ENCODE peak calls at places on chromosomes 3 and 15, in nine cellular contexts. Y is ovary, G is fibroblast of the aortic adventitia, R is astrocyte of the spinal cord, Q is mammary epithelial cell, Z is heart right ventricle, L is PC-9, A is right atrium auricular region, O is AG04450. N is an unnamed sample.

GRCh38 chr3:146781606-146782005 is 176.5 kb upstream of the PLSCR5 start:
- DNase-seq in Y (no peak), G (peak), R (peak), Q (no peak), Z (no peak), L (no peak), A (no peak), O (no peak), N (no peak)

GRCh38 chr15:49982586-49982985 is 136.4 kb downstream of the ATP8B4 start:
- DNase-seq in Y (no peak), G (peak), R (no peak), Q (no peak), Z (no peak), L (no peak), A (no peak), O (no peak), N (no peak)

GRCh38 chr3:53154731-53155320 is 6.2 kb upstream of the PRKCD start:
- DNase-seq in Y (no peak), G (no peak), R (no peak), Q (peak), Z (no peak), L (peak), A (no peak), O (no peak), N (no peak)

GRCh38 chr15:58525926-58526538 is 94.2 kb downstream of the LIPC start:
- DNase-seq in Y (no peak), G (peak), R (no peak), Q (no peak), Z (no peak), L (no peak), A (no peak), O (no peak), N (no peak)

GRCh38 chr15:42133892-42134502 is 22.4 kb downstream of the PLA2G4F start:
- DNase-seq in Y (no peak), G (peak), R (no peak), Q (peak), Z (peak), L (peak), A (peak), O (no peak), N (no peak)

GRCh38 chr3:148957586-148957985 is 33.8 kb upstream of the GYG1 start:
- DNase-seq in Y (no peak), G (no peak), R (no peak), Q (no peak), Z (no peak), L (no peak), A (no peak), O (no peak), N (no peak)

GRCh38 chr3:5644773-5645172 is 457.3 kb downstream of the EDEM1 start:
- DNase-seq in Y (no peak), G (no peak), R (no peak), Q (no peak), Z (no peak), L (no peak), A (no peak), O (no peak), N (no peak)

GRCh38 chr15:83733206-83733605 is 79.3 kb downstream of the ADAMTSL3 start:
- DNase-seq in Y (no peak), G (peak), R (peak), Q (peak), Z (no peak), L (peak), A (no peak), O (no peak), N (peak)

GRCh38 chr15:67945951-67946700 is 106.3 kb upstream of the RNU6-1 start:
- DNase-seq in Y (no peak), G (peak), R (peak), Q (peak), Z (no peak), L (peak), A (no peak), O (no peak), N (peak)

GRCh38 chr3:27166888-27167287 is 202.3 kb downstream of the NEK10 start:
- DNase-seq in Y (no peak), G (peak), R (peak), Q (peak), Z (no peak), L (peak), A (no peak), O (peak), N (peak)

GRCh38 chr3:170997966-170998913 is 28.3 kb downstream of the SLC2A2 start:
- DNase-seq in Y (no peak), G (peak), R (peak), Q (no peak), Z (no peak), L (no peak), A (no peak), O (no peak), N (no peak)

GRCh38 chr3:178244653-178245384 is 291.4 kb upstream of the KCNMB2 start:
- DNase-seq in Y (no peak), G (no peak), R (no peak), Q (no peak), Z (no peak), L (no peak), A (no peak), O (no peak), N (no peak)

GRCh38 chr15:88653200-88654064 is 14.6 kb downstream of the ISG20 start:
- DNase-seq in Y (no peak), G (no peak), R (no peak), Q (peak), Z (no peak), L (no peak), A (peak), O (no peak), N (no peak)

GRCh38 chr15:65558336-65558735 is 28.1 kb downstream of the HACD3 start:
- DNase-seq in Y (no peak), G (peak), R (peak), Q (no peak), Z (no peak), L (no peak), A (no peak), O (peak), N (no peak)

GRCh38 chr15:70014311-70014707 is 83.4 kb downstream of the TLE3 start:
- DNase-seq in Y (no peak), G (no peak), R (no peak), Q (no peak), Z (no peak), L (no peak), A (no peak), O (no peak), N (no peak)

GRCh38 chr15:70016511-70016994 is 81.2 kb downstream of the TLE3 start:
- DNase-seq in Y (no peak), G (no peak), R (no peak), Q (no peak), Z (no peak), L (no peak), A (no peak), O (no peak), N (no peak)

GRCh38 chr15:70013647-70014310 is 83.9 kb downstream of the TLE3 start:
- DNase-seq in Y (no peak), G (no peak), R (no peak), Q (no peak), Z (no peak), L (no peak), A (no peak), O (no peak), N (no peak)

GRCh38 chr15:70017025-70017424 is 80.7 kb downstream of the TLE3 start:
- DNase-seq in Y (no peak), G (no peak), R (no peak), Q (no peak), Z (no peak), L (no peak), A (no peak), O (no peak), N (no peak)

DNA sequence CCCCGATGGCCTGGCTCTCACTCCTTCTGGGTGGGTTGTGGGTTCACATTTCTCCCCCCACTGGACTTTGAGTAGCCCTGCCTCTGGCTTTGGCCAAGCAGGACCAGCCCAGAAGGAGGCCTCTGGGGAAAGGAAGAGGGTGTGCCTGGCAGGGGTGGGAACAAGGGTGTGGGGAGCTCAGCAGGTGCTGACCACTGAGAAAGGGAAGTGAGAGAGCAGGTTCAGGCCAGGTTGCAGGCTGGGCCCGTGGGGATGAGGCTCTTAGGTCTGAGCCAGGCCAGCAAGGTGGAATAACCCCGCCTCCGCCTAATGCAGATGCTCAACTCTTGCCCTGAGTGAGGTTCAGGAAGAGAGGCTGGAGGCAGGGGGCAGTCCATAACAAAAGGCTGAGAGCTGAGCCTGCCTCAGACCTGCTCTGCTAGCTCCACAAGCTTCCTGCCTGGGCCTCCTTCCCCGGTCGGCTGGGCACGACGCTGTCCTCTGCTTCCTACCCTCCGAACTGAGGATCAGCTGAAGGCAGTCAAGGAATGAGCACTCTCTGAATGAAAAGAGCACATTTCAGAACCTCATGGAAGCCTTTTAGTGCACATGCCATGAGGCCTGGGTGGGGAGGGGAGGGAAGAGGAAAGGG is 82.7 kb downstream of the TLE3 start:
- DNase-seq in Y (no peak), G (no peak), R (no peak), Q (no peak), Z (no peak), L (peak), A (no peak), O (no peak), N (no peak)
- H3K4me3 ChIP-seq in Y (no peak), G (no peak), R (no peak), Q (no peak), Z (no peak), L (no peak), A (no peak), O (no peak), N (no peak)

GRCh38 chr3:119323401-119324107 is 29.4 kb downstream of the ARHGAP31 start:
- DNase-seq in Y (no peak), G (no peak), R (no peak), Q (peak), Z (no peak), L (no peak), A (no peak), O (no peak), N (no peak)

GRCh38 chr3:119319311-119319710 is 25.1 kb downstream of the ARHGAP31 start:
- DNase-seq in Y (no peak), G (no peak), R (no peak), Q (no peak), Z (no peak), L (no peak), A (no peak), O (no peak), N (no peak)

GRCh38 chr3:119322021-119322522 is 27.9 kb downstream of the ARHGAP31 start:
- DNase-seq in Y (no peak), G (peak), R (peak), Q (peak), Z (no peak), L (no peak), A (no peak), O (no peak), N (no peak)

GRCh38 chr3:119324899-119325298 is 30.7 kb downstream of the ARHGAP31 start:
- DNase-seq in Y (no peak), G (no peak), R (no peak), Q (no peak), Z (no peak), L (no peak), A (no peak), O (no peak), N (no peak)

GRCh38 chr3:119322523-119323400 is 28.6 kb downstream of the ARHGAP31 start:
- DNase-seq in Y (peak), G (peak), R (peak), Q (peak), Z (peak), L (peak), A (peak), O (no peak), N (peak)
- TF ChIP-seq CTCF in Y (no peak), G (peak), R (peak), Q (no peak), Z (peak), L (no peak), A (no peak), O (no peak), N (peak)

DNA sequence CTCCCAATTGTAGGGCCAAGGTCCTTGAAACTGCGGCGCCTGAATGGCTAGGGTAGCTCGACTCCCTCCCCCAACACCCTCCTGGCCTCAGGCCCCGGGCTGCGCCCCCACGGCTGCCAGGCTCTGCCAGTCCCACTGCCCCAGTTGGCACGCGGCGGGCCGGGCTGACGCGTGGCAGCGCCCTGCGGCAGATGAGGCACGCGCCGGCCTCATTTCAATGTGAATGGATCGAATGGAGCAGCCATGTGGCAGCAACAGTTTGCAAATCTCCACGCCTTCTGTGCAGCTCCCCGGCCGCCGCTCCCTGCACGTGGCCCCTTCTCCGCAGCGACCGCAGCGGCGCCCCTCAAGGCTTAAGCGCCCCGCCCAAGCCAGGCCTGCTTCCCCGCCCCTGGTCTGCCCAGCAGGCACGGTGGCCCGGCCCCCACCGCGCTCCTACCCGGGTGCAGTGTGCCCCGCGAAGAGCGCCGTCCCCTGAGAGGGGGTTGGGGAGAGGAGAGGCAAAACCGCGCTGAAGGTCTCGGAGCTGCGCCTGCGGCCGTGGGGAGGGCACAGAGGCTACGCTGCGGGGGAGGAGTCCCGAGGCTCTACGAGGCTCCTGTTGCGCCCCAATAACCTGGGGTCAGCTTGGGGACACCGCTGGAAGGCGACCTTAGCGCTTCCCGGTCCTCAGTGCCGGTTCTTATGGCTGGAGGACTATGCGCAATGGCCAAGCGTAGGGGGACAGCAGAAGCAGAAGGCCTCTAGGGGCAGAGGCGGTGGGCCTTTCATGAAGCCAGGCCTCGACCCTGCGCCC is 3.1 kb upstream of the DLL4 start:
- DNase-seq in Y (no peak), G (no peak), R (no peak), Q (no peak), Z (no peak), L (peak), A (no peak), O (no peak), N (no peak)
- H3K4me3 ChIP-seq in Y (no peak), G (no peak), R (no peak), Q (no peak), Z (no peak), L (peak), A (peak), O (peak), N (no peak)

DNA sequence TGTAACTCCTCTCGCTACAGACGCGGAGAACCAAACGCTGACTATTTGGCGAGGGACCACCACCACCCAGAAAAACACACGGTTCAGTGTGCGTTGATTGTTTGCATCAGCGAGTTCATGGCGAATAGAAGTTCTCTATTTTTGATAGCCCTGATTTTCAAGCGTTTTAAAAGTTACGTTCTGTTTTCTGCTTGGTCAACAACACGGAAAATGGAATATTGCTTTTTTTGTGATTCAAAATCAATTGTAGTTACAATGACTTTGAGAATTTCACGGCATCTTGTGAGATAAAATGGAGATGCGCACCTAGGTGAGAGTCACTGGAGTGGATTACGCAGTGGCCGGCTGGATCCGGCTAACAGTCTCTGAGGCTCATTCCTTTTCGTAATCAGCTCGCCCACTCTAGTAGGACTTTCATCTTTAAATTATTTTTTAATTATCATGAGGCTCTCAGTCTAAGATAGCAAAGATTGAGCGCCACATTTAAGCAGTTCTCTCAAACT is 54.8 kb downstream of the CCDC54 start:
- DNase-seq in Y (peak), G (peak), R (no peak), Q (peak), Z (no peak), L (peak), A (no peak), O (no peak), N (no peak)
- TF ChIP-seq CTCF in Y (no peak), G (no peak), R (no peak), Q (no peak), Z (peak), L (peak), A (no peak), O (no peak), N (no peak)

DNA sequence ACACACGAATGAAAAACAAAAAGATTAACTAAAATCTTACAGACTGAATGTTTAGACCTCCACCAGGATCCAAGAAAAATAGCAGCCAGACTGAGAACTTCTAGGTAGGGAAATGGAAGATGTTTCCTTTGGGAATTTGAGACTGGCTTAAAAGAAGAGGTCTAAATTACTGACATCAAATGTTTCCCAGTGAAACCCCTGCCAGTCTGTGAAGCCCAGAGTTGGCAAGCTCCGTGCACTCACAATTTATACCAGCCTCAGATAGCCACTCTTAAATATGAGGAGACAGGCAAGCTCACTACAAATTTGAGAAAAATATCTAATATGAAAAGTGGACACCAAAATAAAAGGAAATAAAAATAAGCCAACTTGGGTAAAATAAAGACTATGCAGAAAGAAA is 700.5 kb upstream of the ZNF385D start:
- DNase-seq in Y (no peak), G (no peak), R (no peak), Q (no peak), Z (no peak), L (no peak), A (no peak), O (no peak), N (no peak)
- H3K4me3 ChIP-seq in Y (no peak), G (no peak), R (no peak), Q (no peak), Z (no peak), L (no peak), A (no peak), O (no peak), N (no peak)

DNA sequence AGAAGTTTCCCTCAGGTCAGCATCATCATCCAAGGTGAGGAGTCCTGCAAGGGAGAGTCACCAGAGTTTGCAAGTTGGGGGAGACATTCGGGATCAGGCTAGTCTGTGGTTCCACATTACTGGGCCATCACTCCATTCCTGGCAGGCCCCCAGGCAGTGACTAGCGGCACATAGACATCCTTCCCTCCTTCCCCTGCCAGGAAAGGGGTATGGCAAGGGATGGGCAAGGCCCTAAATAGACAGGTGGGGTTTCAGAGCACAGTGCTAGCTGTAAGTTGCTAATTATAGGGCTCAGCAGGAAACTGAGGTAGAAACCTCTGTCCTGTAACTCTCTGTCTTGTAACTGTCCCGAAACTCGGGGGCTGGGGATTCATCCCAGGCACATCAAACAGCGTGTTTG is 215.2 kb upstream of the ROPN1 start:
- DNase-seq in Y (no peak), G (no peak), R (no peak), Q (no peak), Z (no peak), L (no peak), A (no peak), O (no peak), N (no peak)
- TF ChIP-seq CTCF in Y (no peak), G (no peak), R (no peak), Q (no peak), Z (no peak), L (no peak), A (no peak), O (no peak), N (no peak)

GRCh38 chr3:86937306-86937791 is 53.6 kb downstream of the VGLL3 start:
- DNase-seq in Y (no peak), G (peak), R (peak), Q (peak), Z (no peak), L (no peak), A (peak), O (peak), N (no peak)
- H3K4me3 ChIP-seq in Y (no peak), G (no peak), R (no peak), Q (no peak), Z (no peak), L (no peak), A (no peak), O (no peak), N (no peak)

GRCh38 chr3:117193390-117193789 is 483.8 kb downstream of the TUSC7 start:
- DNase-seq in Y (no peak), G (no peak), R (no peak), Q (no peak), Z (no peak), L (no peak), A (no peak), O (no peak), N (no peak)
- TF ChIP-seq CTCF in Y (no peak), G (peak), R (peak), Q (no peak), Z (no peak), L (no peak), A (no peak), O (peak), N (peak)

GRCh38 chr3:102229062-102229655 is 205.7 kb upstream of the ZPLD1 start:
- DNase-seq in Y (peak), G (peak), R (peak), Q (peak), Z (peak), L (peak), A (peak), O (peak), N (no peak)
- H3K4me3 ChIP-seq in Y (no peak), G (no peak), R (no peak), Q (no peak), Z (no peak), L (no peak), A (no peak), O (no peak), N (no peak)

GRCh38 chr15:45637552-45638033 is 2.8 kb downstream of the SQOR start:
- DNase-seq in Y (peak), G (peak), R (peak), Q (peak), Z (peak), L (peak), A (no peak), O (peak), N (peak)

GRCh38 chr15:45631831-45632230 is 3.0 kb upstream of the SQOR start:
- DNase-seq in Y (no peak), G (no peak), R (peak), Q (peak), Z (no peak), L (no peak), A (no peak), O (no peak), N (no peak)

GRCh38 chr15:45634442-45635190 is at the start of gene SQOR:
- DNase-seq in Y (peak), G (peak), R (peak), Q (peak), Z (peak), L (peak), A (peak), O (no peak), N (no peak)

GRCh38 chr15:45635763-45636292 is 999 bp downstream of the SQOR start:
- DNase-seq in Y (no peak), G (no peak), R (no peak), Q (no peak), Z (no peak), L (no peak), A (no peak), O (no peak), N (no peak)

GRCh38 chr15:45635191-45635638 is 386 bp downstream of the SQOR start:
- DNase-seq in Y (peak), G (peak), R (no peak), Q (no peak), Z (peak), L (peak), A (peak), O (no peak), N (no peak)
- TF ChIP-seq CTCF in Y (no peak), G (peak), R (peak), Q (peak), Z (peak), L (peak), A (peak), O (peak), N (peak)

N was measured in retinal pigment epithelial cell.